ENCODE peak calls at places on chromosomes 5 and 9, in four cellular contexts. Z, M, I and Q are unnamed samples.

GRCh38 chr5:151686673-151687378 is at the start of gene SPARC:
- DNase-seq in I (no peak), M (no peak), Z (no peak), Q (no peak)

GRCh38 chr9:131635285-131635684 is 90.0 kb downstream of the PRRT1B start:
- DNase-seq in I (peak; percentile 80), Z (peak; percentile 85), M (no peak), Q (peak; percentile 57)

GRCh38 chr5:113212244-113212920 is 222.4 kb downstream of the TSSK1B start:
- DNase-seq in Z (no peak), M (no peak), I (no peak), Q (no peak)

GRCh38 chr9:116275418-116276295 is 122.1 kb downstream of the PAPPA start:
- DNase-seq in M (no peak), I (no peak), Z (no peak), Q (no peak)

GRCh38 chr5:74767579-74767913 is 497 bp downstream of the NSA2 start:
- DNase-seq in M (no peak), Z (peak; percentile 36), I (peak; percentile 16), Q (peak; percentile 39)

GRCh38 chr5:78076351-78076750 is 218.1 kb downstream of the AP3B1 start:
- DNase-seq in M (no peak), I (no peak), Z (no peak), Q (no peak)

GRCh38 chr5:58502032-58502431 is 10.8 kb downstream of the GAPT start:
- DNase-seq in M (no peak), I (no peak), Z (no peak), Q (no peak)

GRCh38 chr5:56647109-56647863 is 168.1 kb upstream of the MAP3K1 start:
- DNase-seq in M (no peak), I (no peak), Z (no peak), Q (no peak)

GRCh38 chr5:135632806-135633205 is 54.0 kb upstream of the CXCL14 start:
- DNase-seq in Z (no peak), M (no peak), I (no peak), Q (no peak)

GRCh38 chr9:93110400-93110855 is 14.4 kb downstream of the CARD19 start:
- DNase-seq in M (no peak), Z (no peak), I (no peak), Q (no peak)

GRCh38 chr9:130276121-130276520 is 10.6 kb downstream of the HMCN2 start:
- DNase-seq in Z (no peak), M (no peak), I (no peak), Q (no peak)

GRCh38 chr9:19998153-19998552 is 209.3 kb upstream of the SLC24A2 start:
- DNase-seq in I (no peak), M (peak; percentile 19), Z (no peak), Q (no peak)

GRCh38 chr9:111582888-111583287 is 16.6 kb downstream of the PTGR1 start:
- DNase-seq in I (no peak), M (no peak), Z (no peak), Q (no peak)

GRCh38 chr9:96027271-96028131 is 152.0 kb downstream of the ERCC6L2 start:
- DNase-seq in Z (no peak), I (no peak), M (no peak), Q (no peak)

GRCh38 chr9:132997591-132997990 is 19.1 kb downstream of the GFI1B start:
- DNase-seq in I (peak; percentile 93), M (no peak), Z (no peak), Q (no peak)

GRCh38 chr9:88826181-88826580 is 165.1 kb upstream of the S1PR3 start:
- DNase-seq in M (no peak), I (no peak), Z (no peak), Q (no peak)

GRCh38 chr9:18526686-18527085 is 52.7 kb downstream of the ADAMTSL1 start:
- DNase-seq in I (no peak), Z (no peak), M (no peak), Q (no peak)

GRCh38 chr5:123472150-123472549 is 39.8 kb upstream of the CSNK1G3 start:
- DNase-seq in I (no peak), Z (no peak), M (no peak), Q (no peak)

GRCh38 chr5:24606974-24607373 is 37.8 kb downstream of the CDH10 start:
- DNase-seq in I (no peak), M (no peak), Z (no peak), Q (no peak)

GRCh38 chr5:141641634-141642278 is 5.0 kb downstream of the RELL2 start:
- DNase-seq in Z (peak; percentile 62), M (no peak), I (no peak), Q (no peak)

GRCh38 chr5:169913479-169913878 is 66.8 kb downstream of the INSYN2B start:
- DNase-seq in I (no peak), M (no peak), Z (no peak), Q (no peak)

GRCh38 chr5:76438025-76438424 is 34.9 kb downstream of the IQGAP2 start:
- DNase-seq in Z (no peak), M (no peak), I (no peak), Q (no peak)

GRCh38 chr9:129826344-129826743 is 2.4 kb upstream of the TOR1A start:
- DNase-seq in M (no peak), I (no peak), Z (no peak), Q (no peak)

GRCh38 chr5:135657536-135658307 is 78.9 kb upstream of the CXCL14 start:
- DNase-seq in M (no peak), I (no peak), Z (no peak), Q (no peak)

GRCh38 chr5:133820516-133820915 is 147.9 kb downstream of the C5orf15 start:
- DNase-seq in Z (no peak), I (no peak), M (no peak), Q (no peak)

GRCh38 chr9:82332018-82332773 is 343.6 kb downstream of the SPATA31D1 start:
- DNase-seq in I (no peak), Z (no peak), M (no peak), Q (no peak)

GRCh38 chr5:548256-548655 is 24.0 kb upstream of the SLC9A3 start:
- DNase-seq in Z (no peak), I (no peak), M (no peak), Q (no peak)

GRCh38 chr9:134983094-134983493 is 65.4 kb upstream of the FCN1 start:
- DNase-seq in M (peak; percentile 2), I (no peak), Z (peak; percentile 41), Q (no peak)

GRCh38 chr5:108788142-108788541 is 40.4 kb downstream of the FER start:
- DNase-seq in I (no peak), Z (no peak), M (no peak), Q (no peak)

GRCh38 chr9:133274236-133275104 is 531 bp downstream of the ABO start:
- DNase-seq in M (no peak), Z (no peak), I (no peak), Q (no peak)

GRCh38 chr9:99019523-99020331 is 76.0 kb downstream of the COL15A1 start:
- DNase-seq in I (no peak), M (no peak), Z (no peak), Q (no peak)

GRCh38 chr5:101346906-101347305 is 443.8 kb upstream of the ST8SIA4 start:
- DNase-seq in Z (no peak), I (no peak), M (no peak), Q (no peak)

GRCh38 chr9:129109952-129110739 is 447 bp downstream of the CRAT start:
- DNase-seq in I (peak; percentile 18), M (no peak), Z (no peak), Q (no peak)

GRCh38 chr5:75656311-75657003 is 45.2 kb downstream of the ANKDD1B start:
- DNase-seq in I (no peak), Z (no peak), M (no peak), Q (peak; percentile 26)

GRCh38 chr9:73050062-73050814 is 97.4 kb upstream of the ALDH1A1 start:
- DNase-seq in Z (no peak), I (no peak), M (no peak), Q (no peak)
- TF ChIP-seq FOXM1 in Z (no peak), I (no peak), M (no peak), Q (no peak)

DNA sequence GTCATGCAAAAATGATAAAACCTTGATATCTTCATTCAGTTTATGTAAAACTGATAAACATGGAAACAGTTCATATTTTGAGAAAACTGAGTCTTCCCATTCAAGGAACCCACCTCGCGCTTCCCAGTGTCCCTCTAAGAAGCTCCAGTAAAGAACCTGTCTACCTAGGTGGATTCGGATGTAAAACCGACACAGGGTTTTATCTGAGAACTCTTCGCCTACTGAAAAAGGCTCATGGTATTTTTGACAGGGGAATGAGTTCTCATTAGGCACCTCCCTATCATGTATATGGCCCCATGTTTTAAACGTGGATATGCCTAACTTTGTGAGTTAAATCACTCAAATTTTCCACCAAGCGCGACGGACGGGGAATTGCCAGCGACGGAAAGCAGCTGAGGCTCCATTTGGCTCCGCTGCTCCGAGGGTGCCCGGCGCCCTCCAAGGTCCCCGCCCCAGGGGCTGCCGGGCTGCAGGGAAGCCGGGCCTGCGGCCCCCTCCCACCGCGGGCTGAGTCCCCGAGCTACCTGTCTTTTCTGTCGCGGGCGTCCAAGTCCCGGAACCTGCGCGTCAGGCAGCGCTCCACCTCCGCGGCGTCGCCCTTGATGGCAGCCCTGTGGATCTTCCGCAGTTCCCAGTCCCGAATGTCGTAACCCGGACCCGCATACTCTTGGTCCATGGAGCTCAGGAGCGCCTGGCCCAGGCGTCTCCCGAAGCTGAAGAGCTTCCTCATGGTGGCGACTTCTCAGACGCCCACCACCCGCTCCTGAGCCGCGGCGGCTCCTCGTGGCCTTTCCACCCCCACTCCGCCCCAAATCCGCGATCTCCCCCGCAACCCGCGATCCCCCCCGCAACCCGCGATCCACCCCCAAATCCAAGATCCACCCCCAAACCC is 594 bp downstream of the ANKRD18A start:
- DNase-seq in Z (no peak), I (peak; percentile 21), M (no peak), Q (peak; percentile 21)
- TF ChIP-seq SP1 in Z (no peak), I (no peak), M (no peak), Q (no peak)

GRCh38 chr9:13513710-13514444 is 234.4 kb upstream of the MPDZ start:
- DNase-seq in Z (no peak), I (no peak), M (no peak), Q (peak; percentile 6)
- TF ChIP-seq TARDBP in Z (no peak), I (no peak), M (no peak), Q (no peak)

GRCh38 chr5:160467555-160468418 is 46.1 kb downstream of the PTTG1 start:
- DNase-seq in I (peak; percentile 97), M (peak; percentile 96), Z (no peak), Q (no peak)
- TF ChIP-seq FOXM1 in I (no peak), M (peak; percentile 98), Z (no peak), Q (no peak)

DNA sequence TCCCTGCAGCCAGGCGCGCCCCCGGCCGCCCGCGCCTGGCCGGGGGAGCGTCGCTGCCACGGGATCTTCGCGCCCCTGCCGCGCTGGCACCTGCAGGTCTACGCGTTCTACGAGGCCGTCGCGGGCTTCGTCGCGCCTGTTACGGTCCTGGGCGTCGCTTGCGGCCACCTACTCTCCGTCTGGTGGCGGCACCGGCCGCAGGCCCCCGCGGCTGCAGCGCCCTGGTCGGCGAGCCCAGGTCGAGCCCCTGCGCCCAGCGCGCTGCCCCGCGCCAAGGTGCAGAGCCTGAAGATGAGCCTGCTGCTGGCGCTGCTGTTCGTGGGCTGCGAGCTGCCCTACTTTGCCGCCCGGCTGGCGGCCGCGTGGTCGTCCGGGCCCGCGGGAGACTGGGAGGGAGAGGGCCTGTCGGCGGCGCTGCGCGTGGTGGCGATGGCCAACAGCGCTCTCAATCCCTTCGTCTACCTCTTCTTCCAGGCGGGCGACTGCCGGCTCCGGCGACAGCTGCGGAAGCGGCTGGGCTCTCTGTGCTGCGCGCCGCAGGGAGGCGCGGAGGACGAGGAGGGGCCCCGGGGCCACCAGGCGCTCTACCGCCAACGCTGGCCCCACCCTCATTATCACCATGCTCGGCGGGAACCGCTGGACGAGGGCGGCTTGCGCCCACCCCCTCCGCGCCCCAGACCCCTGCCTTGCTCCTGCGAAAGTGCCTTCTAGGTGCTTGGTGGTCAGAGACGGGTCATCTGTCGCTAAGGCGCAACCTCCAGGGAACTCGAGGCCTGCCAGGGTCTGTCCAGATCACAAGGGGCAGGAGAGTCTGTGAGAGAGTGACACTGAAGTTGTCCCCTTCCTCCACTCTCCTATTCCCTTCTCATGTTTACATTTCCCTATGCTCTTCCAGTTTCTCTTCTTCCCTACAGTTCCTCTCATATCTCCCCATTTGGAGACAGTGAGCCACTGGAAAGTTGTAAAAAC is 1.3 kb downstream of the GPR150 start:
- DNase-seq in M (no peak), I (no peak), Z (no peak), Q (no peak)
- TF ChIP-seq SP1 in M (no peak), I (no peak), Z (no peak), Q (no peak)